ENCODE peak calls at places on chromosomes 5 and 9, in eight cellular contexts. U is MCF 10A, N is lung, Y is WTC11, F is GM10248, P is PC-3, A is endothelial cell, W is AG04449. J is an unnamed sample.

GRCh38 chr5:88203977-88204735 is 64.5 kb downstream of the TMEM161B start:
- DNase-seq in U (no peak), N (no peak), Y (no peak), F (peak), P (no peak), A (no peak), W (no peak), J (no peak)

GRCh38 chr9:86187121-86187520 is 72.3 kb downstream of the C9orf153 start:
- DNase-seq in U (peak), N (no peak), Y (peak), F (no peak), P (no peak), A (no peak), W (no peak), J (no peak)

GRCh38 chr9:136624184-136624951 is 38.3 kb upstream of the EGFL7 start:
- DNase-seq in U (peak), N (no peak), Y (no peak), F (no peak), P (no peak), A (no peak), W (no peak), J (no peak)

GRCh38 chr5:157366741-157367684 is 93.0 kb upstream of the NIPAL4 start:
- DNase-seq in U (peak), N (no peak), Y (peak), F (no peak), P (peak), A (peak), W (peak), J (no peak)

GRCh38 chr5:27328480-27328879 is 290.1 kb upstream of the CDH9 start:
- DNase-seq in U (peak), N (no peak), Y (no peak), F (no peak), P (peak), A (no peak), W (peak), J (no peak)

GRCh38 chr5:57662991-57663390 is 180.4 kb upstream of the ACTBL2 start:
- DNase-seq in U (no peak), N (no peak), Y (no peak), F (no peak), P (no peak), A (no peak), W (no peak), J (no peak)

GRCh38 chr5:14739538-14739937 is 75.0 kb downstream of the OTULIN start:
- DNase-seq in U (peak), N (no peak), Y (no peak), F (no peak), P (peak), A (no peak), W (no peak), J (no peak)

GRCh38 chr5:151264113-151264512 is 11.1 kb downstream of the GM2A start:
- DNase-seq in U (peak), N (no peak), Y (no peak), F (no peak), P (peak), A (no peak), W (no peak), J (no peak)

GRCh38 chr5:145478651-145479050 is 356.5 kb downstream of the PRELID2 start:
- DNase-seq in U (no peak), N (no peak), Y (no peak), F (no peak), P (peak), A (no peak), W (no peak), J (no peak)

GRCh38 chr5:174834081-174834480 is 109.7 kb downstream of the MSX2 start:
- DNase-seq in U (no peak), N (no peak), Y (no peak), F (no peak), P (no peak), A (no peak), W (no peak), J (no peak)

GRCh38 chr5:170115925-170116324 is 10.2 kb downstream of the FOXI1 start:
- DNase-seq in U (no peak), N (no peak), Y (no peak), F (no peak), P (no peak), A (no peak), W (no peak), J (no peak)

GRCh38 chr5:112551437-112552018 is 132.5 kb upstream of the EPB41L4A start:
- DNase-seq in U (peak), N (no peak), Y (no peak), F (peak), P (peak), A (peak), W (peak), J (no peak)

GRCh38 chr5:158634713-158635112 is 465.0 kb downstream of the EBF1 start:
- DNase-seq in U (no peak), N (no peak), Y (no peak), F (no peak), P (no peak), A (no peak), W (no peak), J (no peak)

GRCh38 chr9:89730715-89731114 is 125.9 kb downstream of the GADD45G start:
- DNase-seq in U (no peak), N (peak), Y (peak), F (no peak), P (no peak), A (no peak), W (no peak), J (no peak)

GRCh38 chr5:125199968-125200841 is 453.8 kb upstream of the ZNF608 start:
- DNase-seq in U (no peak), N (no peak), Y (no peak), F (peak), P (no peak), A (peak), W (no peak), J (no peak)

GRCh38 chr5:89255845-89256463 is 373.0 kb upstream of the MEF2C start:
- DNase-seq in U (peak), N (no peak), Y (no peak), F (no peak), P (peak), A (no peak), W (no peak), J (no peak)

GRCh38 chr5:6485441-6485840 is 36.8 kb downstream of the UBE2QL1 start:
- DNase-seq in U (no peak), N (no peak), Y (no peak), F (no peak), P (no peak), A (no peak), W (no peak), J (no peak)

GRCh38 chr5:10709409-10709808 is 51.6 kb downstream of the DAP start:
- DNase-seq in U (no peak), N (no peak), Y (no peak), F (no peak), P (no peak), A (no peak), W (no peak), J (no peak)

GRCh38 chr5:153718713-153719112 is 228.2 kb downstream of the GRIA1 start:
- DNase-seq in U (no peak), N (no peak), Y (no peak), F (no peak), P (no peak), A (no peak), W (no peak), J (no peak)

GRCh38 chr5:157464518-157465171 is 4.6 kb downstream of the NIPAL4 start:
- DNase-seq in U (peak), N (peak), Y (no peak), F (peak), P (peak), A (no peak), W (peak), J (no peak)

GRCh38 chr5:106376522-106376921 is 1294.2 kb downstream of the EFNA5 start:
- DNase-seq in U (peak), N (no peak), Y (no peak), F (no peak), P (no peak), A (no peak), W (no peak), J (no peak)

GRCh38 chr9:88998911-88999310 is 7.6 kb downstream of the S1PR3 start:
- DNase-seq in U (peak), N (peak), Y (no peak), F (no peak), P (no peak), A (no peak), W (no peak), J (peak)

GRCh38 chr5:83048277-83048676 is 28.9 kb downstream of the TMEM167A start:
- DNase-seq in U (no peak), N (no peak), Y (no peak), F (no peak), P (no peak), A (no peak), W (no peak), J (no peak)

GRCh38 chr9:134058716-134059115 is 9.1 kb downstream of the BRD3 start:
- DNase-seq in U (peak), N (no peak), Y (no peak), F (no peak), P (peak), A (no peak), W (no peak), J (no peak)

GRCh38 chr5:147234825-147235635 is at the start of gene STK32A:
- DNase-seq in U (peak), N (peak), Y (peak), F (no peak), P (peak), A (peak), W (no peak), J (peak)
- TF ChIP-seq CTCF in U (no peak), N (no peak), Y (no peak), F (no peak), P (peak), A (no peak), W (no peak), J (no peak)

GRCh38 chr9:82188817-82189216 is 200.2 kb downstream of the SPATA31D1 start:
- DNase-seq in U (peak), N (no peak), Y (no peak), F (no peak), P (no peak), A (no peak), W (no peak), J (no peak)
- TF ChIP-seq CTCF in U (no peak), N (no peak), Y (no peak), F (no peak), P (peak), A (no peak), W (no peak), J (no peak)

GRCh38 chr5:150214289-150214688 is 24.4 kb downstream of the SLC6A7 start:
- DNase-seq in U (no peak), N (no peak), Y (no peak), F (no peak), P (no peak), A (no peak), W (no peak), J (no peak)
- TF ChIP-seq CTCF in U (no peak), N (no peak), Y (no peak), F (no peak), P (no peak), A (no peak), W (peak), J (no peak)

GRCh38 chr5:77560677-77561263 is 68.7 kb upstream of the WDR41 start:
- DNase-seq in U (peak), N (no peak), Y (no peak), F (peak), P (peak), A (peak), W (peak), J (no peak)
- TF ChIP-seq CTCF in U (peak), N (peak), Y (peak), F (peak), P (peak), A (no peak), W (peak), J (peak)

J was measured in type B pancreatic cell.